ENCODE peak calls at places on chromosome 15, in four cellular contexts. One of them, this sample, is unnamed.

GRCh38 chr15:92322566-92323355 is 70.9 kb upstream of the ST8SIA2 start:
- DNase-seq in epithelial cell of esophagus: no peak
- DNase-seq in stimulated activated CD8-positive, alpha-beta memory T cell treated with anti-CD3 and anti-CD28 coated beads, Interleukin-15, amount 100 ng/mL, for 24 hours: no peak
- DNase-seq in SW480: no peak
- DNase-seq in this sample: no peak

GRCh38 chr15:57027596-57027995 is 109.2 kb downstream of the TCF12 start:
- DNase-seq in epithelial cell of esophagus: no peak
- DNase-seq in SW480: no peak
- DNase-seq in stimulated activated CD8-positive, alpha-beta memory T cell treated with anti-CD3 and anti-CD28 coated beads, Interleukin-15, amount 100 ng/mL, for 24 hours: no peak
- DNase-seq in this sample: no peak

GRCh38 chr15:80170596-80170995 is 17.8 kb downstream of the FAH start:
- DNase-seq in SW480: no peak
- DNase-seq in stimulated activated CD8-positive, alpha-beta memory T cell treated with anti-CD3 and anti-CD28 coated beads, Interleukin-15, amount 100 ng/mL, for 24 hours: no peak
- DNase-seq in epithelial cell of esophagus: no peak
- DNase-seq in this sample: no peak

GRCh38 chr15:100766225-100767001 is 113.2 kb upstream of the ALDH1A3 start:
- DNase-seq in stimulated activated CD8-positive, alpha-beta memory T cell treated with anti-CD3 and anti-CD28 coated beads, Interleukin-15, amount 100 ng/mL, for 24 hours: no peak
- DNase-seq in epithelial cell of esophagus: no peak
- DNase-seq in SW480: no peak
- DNase-seq in this sample: no peak

GRCh38 chr15:58147151-58147550 is 9.0 kb downstream of the AQP9 start:
- DNase-seq in stimulated activated CD8-positive, alpha-beta memory T cell treated with anti-CD3 and anti-CD28 coated beads, Interleukin-15, amount 100 ng/mL, for 24 hours: no peak
- DNase-seq in SW480: no peak
- DNase-seq in epithelial cell of esophagus: no peak
- DNase-seq in this sample: no peak

GRCh38 chr15:64844576-64845140 is 2.9 kb downstream of the PLEKHO2 start:
- DNase-seq in stimulated activated CD8-positive, alpha-beta memory T cell treated with anti-CD3 and anti-CD28 coated beads, Interleukin-15, amount 100 ng/mL, for 24 hours: no peak
- DNase-seq in epithelial cell of esophagus: no peak
- DNase-seq in SW480: no peak
- DNase-seq in this sample: no peak

GRCh38 chr15:70880781-70881180 is 11.5 kb downstream of the THAP10 start:
- DNase-seq in stimulated activated CD8-positive, alpha-beta memory T cell treated with anti-CD3 and anti-CD28 coated beads, Interleukin-15, amount 100 ng/mL, for 24 hours: no peak
- DNase-seq in epithelial cell of esophagus: peak; percentile 35
- DNase-seq in SW480: no peak
- DNase-seq in this sample: no peak

GRCh38 chr15:67146875-67147381 is 81.5 kb downstream of the SMAD3 start:
- DNase-seq in SW480: peak; percentile 90
- DNase-seq in epithelial cell of esophagus: peak; percentile 99
- DNase-seq in stimulated activated CD8-positive, alpha-beta memory T cell treated with anti-CD3 and anti-CD28 coated beads, Interleukin-15, amount 100 ng/mL, for 24 hours: no peak
- DNase-seq in this sample: no peak

GRCh38 chr15:93049914-93050534 is 39.0 kb downstream of the RGMA start:
- DNase-seq in epithelial cell of esophagus: no peak
- DNase-seq in SW480: no peak
- DNase-seq in stimulated activated CD8-positive, alpha-beta memory T cell treated with anti-CD3 and anti-CD28 coated beads, Interleukin-15, amount 100 ng/mL, for 24 hours: no peak
- DNase-seq in this sample: no peak

GRCh38 chr15:28915041-28915810 is 29.5 kb downstream of the APBA2 start:
- DNase-seq in stimulated activated CD8-positive, alpha-beta memory T cell treated with anti-CD3 and anti-CD28 coated beads, Interleukin-15, amount 100 ng/mL, for 24 hours: no peak
- DNase-seq in SW480: no peak
- DNase-seq in epithelial cell of esophagus: no peak
- DNase-seq in this sample: no peak

GRCh38 chr15:79314811-79315210 is 3.9 kb downstream of the TMED3 start:
- DNase-seq in stimulated activated CD8-positive, alpha-beta memory T cell treated with anti-CD3 and anti-CD28 coated beads, Interleukin-15, amount 100 ng/mL, for 24 hours: no peak
- DNase-seq in epithelial cell of esophagus: peak; percentile 95
- DNase-seq in SW480: no peak
- DNase-seq in this sample: no peak

GRCh38 chr15:89129123-89129815 is 41.0 kb downstream of the ABHD2 start:
- DNase-seq in epithelial cell of esophagus: peak; percentile 50
- DNase-seq in stimulated activated CD8-positive, alpha-beta memory T cell treated with anti-CD3 and anti-CD28 coated beads, Interleukin-15, amount 100 ng/mL, for 24 hours: no peak
- DNase-seq in SW480: peak; percentile 48
- DNase-seq in this sample: no peak

GRCh38 chr15:59026207-59026606 is 38.7 kb downstream of the RNF111 start:
- DNase-seq in epithelial cell of esophagus: no peak
- DNase-seq in SW480: no peak
- DNase-seq in stimulated activated CD8-positive, alpha-beta memory T cell treated with anti-CD3 and anti-CD28 coated beads, Interleukin-15, amount 100 ng/mL, for 24 hours: no peak
- DNase-seq in this sample: no peak

GRCh38 chr15:70112018-70112395 is 14.3 kb upstream of the TLE3 start:
- DNase-seq in epithelial cell of esophagus: no peak
- DNase-seq in stimulated activated CD8-positive, alpha-beta memory T cell treated with anti-CD3 and anti-CD28 coated beads, Interleukin-15, amount 100 ng/mL, for 24 hours: no peak
- DNase-seq in SW480: no peak
- DNase-seq in this sample: no peak

GRCh38 chr15:76335129-76335850 is 1.3 kb upstream of the ISL2 start:
- DNase-seq in SW480: peak; percentile 81
- DNase-seq in stimulated activated CD8-positive, alpha-beta memory T cell treated with anti-CD3 and anti-CD28 coated beads, Interleukin-15, amount 100 ng/mL, for 24 hours: no peak
- DNase-seq in epithelial cell of esophagus: no peak
- DNase-seq in this sample: no peak

GRCh38 chr15:83695246-83695645 is 41.3 kb downstream of the ADAMTSL3 start:
- DNase-seq in stimulated activated CD8-positive, alpha-beta memory T cell treated with anti-CD3 and anti-CD28 coated beads, Interleukin-15, amount 100 ng/mL, for 24 hours: no peak
- DNase-seq in SW480: no peak
- DNase-seq in epithelial cell of esophagus: peak; percentile 25
- DNase-seq in this sample: no peak

GRCh38 chr15:31328999-31329639 is 2.5 kb downstream of the KLF13 start:
- DNase-seq in SW480: peak; percentile 9
- DNase-seq in epithelial cell of esophagus: peak; percentile 32
- DNase-seq in stimulated activated CD8-positive, alpha-beta memory T cell treated with anti-CD3 and anti-CD28 coated beads, Interleukin-15, amount 100 ng/mL, for 24 hours: no peak
- DNase-seq in this sample: no peak

GRCh38 chr15:88586401-88587162 is 34.6 kb upstream of the AEN start:
- DNase-seq in stimulated activated CD8-positive, alpha-beta memory T cell treated with anti-CD3 and anti-CD28 coated beads, Interleukin-15, amount 100 ng/mL, for 24 hours: no peak
- DNase-seq in SW480: no peak
- DNase-seq in epithelial cell of esophagus: peak; percentile 74
- DNase-seq in this sample: no peak

GRCh38 chr15:48800811-48801460 is 9.9 kb downstream of the CEP152 start:
- DNase-seq in stimulated activated CD8-positive, alpha-beta memory T cell treated with anti-CD3 and anti-CD28 coated beads, Interleukin-15, amount 100 ng/mL, for 24 hours: no peak
- DNase-seq in epithelial cell of esophagus: peak; percentile 43
- DNase-seq in SW480: peak; percentile 40
- DNase-seq in this sample: no peak

GRCh38 chr15:31197497-31198414 is 96.2 kb upstream of the TRPM1 start:
- DNase-seq in epithelial cell of esophagus: peak; percentile 29
- DNase-seq in SW480: no peak
- DNase-seq in stimulated activated CD8-positive, alpha-beta memory T cell treated with anti-CD3 and anti-CD28 coated beads, Interleukin-15, amount 100 ng/mL, for 24 hours: no peak
- DNase-seq in this sample: no peak

GRCh38 chr15:31298707-31299172 is 27.9 kb upstream of the KLF13 start:
- DNase-seq in epithelial cell of esophagus: no peak
- DNase-seq in stimulated activated CD8-positive, alpha-beta memory T cell treated with anti-CD3 and anti-CD28 coated beads, Interleukin-15, amount 100 ng/mL, for 24 hours: no peak
- DNase-seq in SW480: no peak
- DNase-seq in this sample: no peak

GRCh38 chr15:82173108-82173507 is 89.4 kb downstream of the EFL1 start:
- DNase-seq in SW480: no peak
- DNase-seq in stimulated activated CD8-positive, alpha-beta memory T cell treated with anti-CD3 and anti-CD28 coated beads, Interleukin-15, amount 100 ng/mL, for 24 hours: no peak
- DNase-seq in epithelial cell of esophagus: no peak
- DNase-seq in this sample: no peak

GRCh38 chr15:88388702-88389101 is 78.5 kb downstream of the MRPL46 start:
- DNase-seq in epithelial cell of esophagus: no peak
- DNase-seq in stimulated activated CD8-positive, alpha-beta memory T cell treated with anti-CD3 and anti-CD28 coated beads, Interleukin-15, amount 100 ng/mL, for 24 hours: no peak
- DNase-seq in SW480: no peak
- DNase-seq in this sample: no peak

GRCh38 chr15:77023576-77024272 is 28.8 kb downstream of the PSTPIP1 start:
- DNase-seq in epithelial cell of esophagus: no peak
- DNase-seq in SW480: no peak
- DNase-seq in stimulated activated CD8-positive, alpha-beta memory T cell treated with anti-CD3 and anti-CD28 coated beads, Interleukin-15, amount 100 ng/mL, for 24 hours: no peak
- DNase-seq in this sample: no peak

GRCh38 chr15:39511915-39512260 is 69.0 kb upstream of the THBS1 start:
- DNase-seq in stimulated activated CD8-positive, alpha-beta memory T cell treated with anti-CD3 and anti-CD28 coated beads, Interleukin-15, amount 100 ng/mL, for 24 hours: no peak
- DNase-seq in SW480: no peak
- DNase-seq in epithelial cell of esophagus: peak; percentile 32
- DNase-seq in this sample: no peak

GRCh38 chr15:80059786-80060489 is 462 bp downstream of the ZFAND6 start:
- DNase-seq in stimulated activated CD8-positive, alpha-beta memory T cell treated with anti-CD3 and anti-CD28 coated beads, Interleukin-15, amount 100 ng/mL, for 24 hours: peak; percentile 60
- DNase-seq in SW480: peak; percentile 78
- DNase-seq in epithelial cell of esophagus: peak; percentile 55
- DNase-seq in this sample: peak; percentile 32

GRCh38 chr15:60913901-60914300 is 315.2 kb downstream of the RORA start:
- DNase-seq in SW480: no peak
- DNase-seq in epithelial cell of esophagus: no peak
- DNase-seq in stimulated activated CD8-positive, alpha-beta memory T cell treated with anti-CD3 and anti-CD28 coated beads, Interleukin-15, amount 100 ng/mL, for 24 hours: no peak
- DNase-seq in this sample: no peak

GRCh38 chr15:85592148-85592547 is 202.6 kb downstream of the KLHL25 start:
- DNase-seq in stimulated activated CD8-positive, alpha-beta memory T cell treated with anti-CD3 and anti-CD28 coated beads, Interleukin-15, amount 100 ng/mL, for 24 hours: no peak
- DNase-seq in SW480: no peak
- DNase-seq in epithelial cell of esophagus: peak; percentile 86
- DNase-seq in this sample: no peak

GRCh38 chr15:98718426-98719168 is 70.3 kb downstream of the IGF1R start:
- DNase-seq in epithelial cell of esophagus: no peak
- DNase-seq in stimulated activated CD8-positive, alpha-beta memory T cell treated with anti-CD3 and anti-CD28 coated beads, Interleukin-15, amount 100 ng/mL, for 24 hours: no peak
- DNase-seq in SW480: no peak
- DNase-seq in this sample: no peak

GRCh38 chr15:40892449-40893012 is 1.7 kb upstream of the VPS18 start:
- DNase-seq in stimulated activated CD8-positive, alpha-beta memory T cell treated with anti-CD3 and anti-CD28 coated beads, Interleukin-15, amount 100 ng/mL, for 24 hours: no peak
- DNase-seq in SW480: no peak
- DNase-seq in epithelial cell of esophagus: no peak
- DNase-seq in this sample: no peak

GRCh38 chr15:94057305-94057704 is 174.1 kb upstream of the MCTP2 start:
- DNase-seq in SW480: no peak
- DNase-seq in stimulated activated CD8-positive, alpha-beta memory T cell treated with anti-CD3 and anti-CD28 coated beads, Interleukin-15, amount 100 ng/mL, for 24 hours: no peak
- DNase-seq in epithelial cell of esophagus: peak; percentile 86
- DNase-seq in this sample: no peak

GRCh38 chr15:100929641-100930042 is 10.5 kb downstream of the LRRK1 start:
- DNase-seq in epithelial cell of esophagus: peak; percentile 91
- DNase-seq in stimulated activated CD8-positive, alpha-beta memory T cell treated with anti-CD3 and anti-CD28 coated beads, Interleukin-15, amount 100 ng/mL, for 24 hours: no peak
- DNase-seq in SW480: no peak
- DNase-seq in this sample: no peak

GRCh38 chr15:76078285-76078863 is 18.6 kb downstream of the TMEM266 start:
- DNase-seq in epithelial cell of esophagus: no peak
- DNase-seq in SW480: no peak
- DNase-seq in stimulated activated CD8-positive, alpha-beta memory T cell treated with anti-CD3 and anti-CD28 coated beads, Interleukin-15, amount 100 ng/mL, for 24 hours: no peak
- DNase-seq in this sample: no peak

GRCh38 chr15:83818591-83818990 is 164.7 kb downstream of the ADAMTSL3 start:
- DNase-seq in epithelial cell of esophagus: no peak
- DNase-seq in SW480: no peak
- DNase-seq in stimulated activated CD8-positive, alpha-beta memory T cell treated with anti-CD3 and anti-CD28 coated beads, Interleukin-15, amount 100 ng/mL, for 24 hours: no peak
- DNase-seq in this sample: no peak

GRCh38 chr15:25730918-25731317 is 132.2 kb downstream of the ATP10A start:
- DNase-seq in epithelial cell of esophagus: no peak
- DNase-seq in SW480: no peak
- DNase-seq in stimulated activated CD8-positive, alpha-beta memory T cell treated with anti-CD3 and anti-CD28 coated beads, Interleukin-15, amount 100 ng/mL, for 24 hours: no peak
- DNase-seq in this sample: no peak

GRCh38 chr15:100880897-100881242 is 1.2 kb downstream of the ALDH1A3 start:
- DNase-seq in epithelial cell of esophagus: no peak
- DNase-seq in SW480: no peak
- DNase-seq in stimulated activated CD8-positive, alpha-beta memory T cell treated with anti-CD3 and anti-CD28 coated beads, Interleukin-15, amount 100 ng/mL, for 24 hours: no peak
- DNase-seq in this sample: no peak